ENCODE peak calls at places on chromosomes 7 and 10, in ten cellular contexts. E is HFFc6; Y is CD8-positive, alpha-beta T cell; S is sciatic nerve; H is gastrocnemius medialis; G is GM03348; F is caudate nucleus; J is suprapubic skin; Q is astrocyte of the hippocampus; I is ELR. C is an unnamed sample.

GRCh38 chr7:156932006-156932405 is 17.5 kb upstream of the NOM1 start:
- DNase-seq in E (no peak), Y (no peak), S (no peak), H (no peak), G (no peak), F (no peak), J (no peak), Q (no peak), I (peak; percentile 48), C (no peak)

GRCh38 chr7:94216944-94217461 is 177.7 kb upstream of the COL1A2 start:
- DNase-seq in E (no peak), Y (no peak), S (no peak), H (no peak), G (no peak), F (no peak), J (no peak), Q (no peak), I (no peak), C (no peak)

GRCh38 chr10:69489506-69490090 is 38.3 kb downstream of the TSPAN15 start:
- DNase-seq in E (no peak), Y (no peak), S (peak; percentile 42), H (no peak), G (no peak), F (no peak), J (no peak), Q (no peak), I (no peak), C (no peak)

GRCh38 chr10:29387269-29387668 is 98.4 kb downstream of the LYZL1 start:
- DNase-seq in E (no peak), Y (no peak), S (no peak), H (no peak), G (no peak), F (no peak), J (no peak), Q (no peak), I (no peak), C (no peak)

GRCh38 chr10:113665806-113666354 is 2.0 kb upstream of the NRAP start:
- DNase-seq in E (peak; percentile 94), Y (no peak), S (no peak), H (peak; percentile 61), G (peak; percentile 80), F (no peak), J (no peak), Q (peak; percentile 75), I (peak; percentile 91), C (peak; percentile 43)

GRCh38 chr10:329361-330099 is 194.3 kb downstream of the ZMYND11 start:
- DNase-seq in E (peak; percentile 93), Y (peak; percentile 52), S (peak; percentile 90), H (peak; percentile 45), G (peak; percentile 93), F (no peak), J (peak; percentile 92), Q (peak; percentile 98), I (peak; percentile 97), C (peak; percentile 92)

GRCh38 chr7:111933614-111934013 is 272.6 kb downstream of the DOCK4 start:
- DNase-seq in E (no peak), Y (no peak), S (no peak), H (no peak), G (no peak), F (no peak), J (no peak), Q (peak; percentile 11), I (no peak), C (no peak)

GRCh38 chr7:47518827-47519226 is 63.1 kb downstream of the TNS3 start:
- DNase-seq in E (peak; percentile 72), Y (no peak), S (no peak), H (no peak), G (peak; percentile 59), F (no peak), J (no peak), Q (peak; percentile 55), I (peak; percentile 74), C (no peak)

GRCh38 chr7:72441791-72442190 is 29.7 kb upstream of the CALN1 start:
- DNase-seq in E (no peak), Y (no peak), S (no peak), H (no peak), G (no peak), F (no peak), J (no peak), Q (no peak), I (no peak), C (no peak)

GRCh38 chr10:11724938-11725776 is 17.0 kb upstream of the ECHDC3 start:
- DNase-seq in E (peak; percentile 68), Y (no peak), S (peak; percentile 47), H (no peak), G (peak; percentile 88), F (no peak), J (no peak), Q (peak; percentile 78), I (peak; percentile 84), C (peak; percentile 75)

GRCh38 chr10:52639652-52640051 is 132.9 kb downstream of the MBL2 start:
- DNase-seq in E (peak; percentile 50), Y (no peak), S (no peak), H (no peak), G (no peak), F (no peak), J (no peak), Q (peak; percentile 29), I (no peak), C (no peak)

GRCh38 chr10:4059471-4060138 is 274.6 kb upstream of the KLF6 start:
- DNase-seq in E (no peak), Y (peak; percentile 30), S (no peak), H (no peak), G (no peak), F (no peak), J (no peak), Q (no peak), I (no peak), C (no peak)

GRCh38 chr10:79562135-79562756 is 2.0 kb upstream of the SFTPA2 start:
- DNase-seq in E (peak; percentile 44), Y (peak; percentile 49), S (peak; percentile 80), H (no peak), G (peak; percentile 83), F (no peak), J (no peak), Q (peak; percentile 80), I (peak; percentile 65), C (peak; percentile 46)

GRCh38 chr10:76649723-76650127 is 987.9 kb downstream of the KCNMA1 start:
- DNase-seq in E (peak; percentile 25), Y (no peak), S (no peak), H (no peak), G (peak; percentile 43), F (no peak), J (no peak), Q (peak; percentile 49), I (peak; percentile 39), C (peak; percentile 4)

GRCh38 chr10:33291053-33291592 is 43.3 kb downstream of the NRP1 start:
- DNase-seq in E (peak; percentile 96), Y (no peak), S (no peak), H (no peak), G (peak; percentile 78), F (no peak), J (no peak), Q (peak; percentile 91), I (peak; percentile 91), C (peak; percentile 51)

GRCh38 chr7:87188930-87189329 is 30.6 kb downstream of the TMEM243 start:
- DNase-seq in E (no peak), Y (no peak), S (no peak), H (no peak), G (no peak), F (no peak), J (no peak), Q (no peak), I (no peak), C (no peak)

GRCh38 chr10:85213493-85213892 is 885.1 kb downstream of the CCSER2 start:
- DNase-seq in E (no peak), Y (no peak), S (no peak), H (no peak), G (no peak), F (no peak), J (no peak), Q (no peak), I (no peak), C (no peak)

GRCh38 chr7:81887691-81888090 is 117.8 kb upstream of the HGF start:
- DNase-seq in E (no peak), Y (no peak), S (no peak), H (no peak), G (no peak), F (no peak), J (no peak), Q (no peak), I (no peak), C (no peak)

GRCh38 chr10:6299234-6299633 is 96.5 kb downstream of the PFKFB3 start:
- DNase-seq in E (no peak), Y (no peak), S (no peak), H (no peak), G (no peak), F (peak; percentile 56), J (no peak), Q (peak; percentile 55), I (peak; percentile 45), C (no peak)

GRCh38 chr7:116122972-116123595 is 87.3 kb upstream of the TES start:
- DNase-seq in E (peak; percentile 38), Y (no peak), S (no peak), H (no peak), G (peak; percentile 44), F (no peak), J (no peak), Q (peak; percentile 58), I (peak; percentile 68), C (no peak)

GRCh38 chr7:48140001-48140681 is 31.1 kb upstream of the ABCA13 start:
- DNase-seq in E (peak; percentile 38), Y (no peak), S (no peak), H (no peak), G (no peak), F (no peak), J (no peak), Q (peak; percentile 34), I (peak; percentile 39), C (no peak)

GRCh38 chr7:23523486-23524075 is 8.2 kb downstream of the TRA2A start:
- DNase-seq in E (no peak), Y (no peak), S (no peak), H (no peak), G (no peak), F (no peak), J (no peak), Q (no peak), I (no peak), C (no peak)

GRCh38 chr10:126196225-126196624 is 192.1 kb downstream of the ADAM12 start:
- DNase-seq in E (no peak), Y (no peak), S (no peak), H (no peak), G (no peak), F (no peak), J (no peak), Q (no peak), I (no peak), C (no peak)

C was measured in hepatic stellate cell.